ENCODE peak calls at places on chromosome 11, in ten cellular contexts. One of them, this sample, is unnamed. For H3K4me1, the result is how much of the 10 kb centered on the place peaks cover.

GRCh38 chr11:115721309-115722007 is 217.2 kb upstream of the CADM1 start:
- DNase-seq in colonic mucosa: no peak
- DNase-seq in lung: no peak
- DNase-seq in A549: no peak
- DNase-seq in stomach: no peak
- DNase-seq in body of pancreas: no peak
- DNase-seq in heart right ventricle: no peak
- DNase-seq in CD8-positive, alpha-beta T cell: no peak
- DNase-seq in hepatocyte: no peak
- DNase-seq in ovary: no peak
- DNase-seq in this sample: no peak

GRCh38 chr11:112903310-112903709 is 57.9 kb upstream of the NCAM1 start:
- DNase-seq in colonic mucosa: no peak
- DNase-seq in lung: no peak
- DNase-seq in A549: no peak
- DNase-seq in stomach: no peak
- DNase-seq in body of pancreas: no peak
- DNase-seq in heart right ventricle: no peak
- DNase-seq in CD8-positive, alpha-beta T cell: no peak
- DNase-seq in hepatocyte: no peak
- DNase-seq in ovary: no peak
- DNase-seq in this sample: no peak

GRCh38 chr11:116607027-116607426 is 165.8 kb downstream of the BUD13 start:
- DNase-seq in colonic mucosa: no peak
- DNase-seq in lung: no peak
- DNase-seq in A549: no peak
- DNase-seq in stomach: no peak
- DNase-seq in body of pancreas: no peak
- DNase-seq in heart right ventricle: no peak
- DNase-seq in CD8-positive, alpha-beta T cell: no peak
- DNase-seq in hepatocyte: no peak
- DNase-seq in ovary: no peak
- DNase-seq in this sample: no peak

GRCh38 chr11:1654388-1655167 is 25.0 kb downstream of the KRTAP5-5 start:
- DNase-seq in colonic mucosa: no peak
- DNase-seq in lung: no peak
- DNase-seq in A549: no peak
- DNase-seq in stomach: no peak
- DNase-seq in body of pancreas: no peak
- DNase-seq in heart right ventricle: no peak
- DNase-seq in CD8-positive, alpha-beta T cell: no peak
- DNase-seq in hepatocyte: peak
- DNase-seq in ovary: no peak
- DNase-seq in this sample: peak

GRCh38 chr11:47586456-47586855 is at the start of gene FAM180B:
- DNase-seq in colonic mucosa: no peak
- DNase-seq in lung: no peak
- DNase-seq in A549: no peak
- DNase-seq in stomach: no peak
- DNase-seq in body of pancreas: no peak
- DNase-seq in heart right ventricle: no peak
- DNase-seq in CD8-positive, alpha-beta T cell: no peak
- DNase-seq in hepatocyte: no peak
- DNase-seq in ovary: no peak
- DNase-seq in this sample: no peak

GRCh38 chr11:18749681-18750319 is 23.8 kb upstream of the IGSF22 start:
- DNase-seq in colonic mucosa: no peak
- DNase-seq in lung: no peak
- DNase-seq in A549: peak
- DNase-seq in stomach: no peak
- DNase-seq in body of pancreas: peak
- DNase-seq in heart right ventricle: no peak
- DNase-seq in CD8-positive, alpha-beta T cell: no peak
- DNase-seq in hepatocyte: peak
- DNase-seq in ovary: peak
- DNase-seq in this sample: no peak

GRCh38 chr11:10539339-10539738 is 1.6 kb downstream of the RNF141 start:
- DNase-seq in colonic mucosa: no peak
- DNase-seq in lung: no peak
- DNase-seq in A549: peak
- DNase-seq in stomach: no peak
- DNase-seq in body of pancreas: no peak
- DNase-seq in heart right ventricle: no peak
- DNase-seq in CD8-positive, alpha-beta T cell: no peak
- DNase-seq in hepatocyte: no peak
- DNase-seq in ovary: no peak
- DNase-seq in this sample: no peak

GRCh38 chr11:94224078-94224477 is 80.3 kb upstream of the IZUMO1R start:
- DNase-seq in colonic mucosa: no peak
- DNase-seq in lung: no peak
- DNase-seq in A549: no peak
- DNase-seq in stomach: no peak
- DNase-seq in body of pancreas: no peak
- DNase-seq in heart right ventricle: no peak
- DNase-seq in CD8-positive, alpha-beta T cell: no peak
- DNase-seq in hepatocyte: no peak
- DNase-seq in ovary: no peak
- DNase-seq in this sample: no peak

GRCh38 chr11:109957000-109957399 is 136.2 kb upstream of the ZC3H12C start:
- DNase-seq in colonic mucosa: no peak
- DNase-seq in lung: no peak
- DNase-seq in A549: no peak
- DNase-seq in stomach: no peak
- DNase-seq in body of pancreas: no peak
- DNase-seq in heart right ventricle: no peak
- DNase-seq in CD8-positive, alpha-beta T cell: no peak
- DNase-seq in hepatocyte: no peak
- DNase-seq in ovary: no peak
- DNase-seq in this sample: no peak

GRCh38 chr11:123374622-123374968 is 55.5 kb upstream of the GRAMD1B start:
- DNase-seq in colonic mucosa: no peak
- DNase-seq in lung: no peak
- DNase-seq in A549: no peak
- DNase-seq in stomach: no peak
- DNase-seq in body of pancreas: no peak
- DNase-seq in heart right ventricle: no peak
- DNase-seq in CD8-positive, alpha-beta T cell: no peak
- DNase-seq in hepatocyte: no peak
- DNase-seq in ovary: no peak
- DNase-seq in this sample: no peak

GRCh38 chr11:116043857-116044256 is 539.6 kb upstream of the CADM1 start:
- DNase-seq in colonic mucosa: no peak
- DNase-seq in lung: no peak
- DNase-seq in A549: no peak
- DNase-seq in stomach: no peak
- DNase-seq in body of pancreas: no peak
- DNase-seq in heart right ventricle: no peak
- DNase-seq in CD8-positive, alpha-beta T cell: no peak
- DNase-seq in hepatocyte: no peak
- DNase-seq in ovary: no peak
- DNase-seq in this sample: peak

DNA sequence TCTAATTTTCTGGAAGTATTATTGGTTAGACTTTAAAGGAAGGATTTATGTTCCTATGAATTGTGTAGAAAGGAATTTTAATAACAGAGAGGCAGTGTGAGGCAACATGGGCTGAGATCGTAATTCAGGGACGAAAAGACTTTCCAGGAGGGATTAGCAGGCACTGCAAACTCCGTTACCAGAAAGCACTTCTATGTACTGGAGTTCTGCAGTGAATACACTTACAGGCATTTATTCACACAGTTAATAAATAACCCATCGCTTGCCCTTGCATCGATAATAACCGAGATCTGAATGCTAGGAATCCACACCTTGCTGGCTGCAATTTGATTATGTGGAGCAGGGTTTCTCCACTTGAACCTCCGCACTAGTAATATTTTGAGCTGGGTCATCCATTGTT is 99.8 kb downstream of the SNX19 start:
- DNase-seq in colonic mucosa: no peak
- DNase-seq in lung: no peak
- DNase-seq in A549: no peak
- DNase-seq in stomach: no peak
- DNase-seq in body of pancreas: peak
- DNase-seq in heart right ventricle: no peak
- DNase-seq in CD8-positive, alpha-beta T cell: no peak
- DNase-seq in hepatocyte: peak
- DNase-seq in ovary: no peak
- DNase-seq in this sample: no peak
- H3K4me3 ChIP-seq in colonic mucosa: no peak
- H3K4me3 ChIP-seq in lung: no peak
- H3K4me3 ChIP-seq in A549: no peak
- H3K4me3 ChIP-seq in stomach: no peak
- H3K4me3 ChIP-seq in body of pancreas: no peak
- H3K4me3 ChIP-seq in heart right ventricle: no peak
- H3K4me3 ChIP-seq in CD8-positive, alpha-beta T cell: no peak
- H3K4me3 ChIP-seq in hepatocyte: no peak
- H3K4me3 ChIP-seq in ovary: no peak
- H3K4me3 ChIP-seq in this sample: no peak

GRCh38 chr11:3159296-3160190 is 5.6 kb downstream of the OSBPL5 start:
- DNase-seq in colonic mucosa: no peak
- DNase-seq in lung: peak
- DNase-seq in A549: no peak
- DNase-seq in stomach: peak
- DNase-seq in body of pancreas: peak
- DNase-seq in heart right ventricle: peak
- DNase-seq in CD8-positive, alpha-beta T cell: no peak
- DNase-seq in hepatocyte: peak
- DNase-seq in ovary: peak
- DNase-seq in this sample: peak
- H3K4me1 ChIP-seq in colonic mucosa: under half
- H3K4me1 ChIP-seq in lung: under half
- H3K4me1 ChIP-seq in A549: under half
- H3K4me1 ChIP-seq in stomach: half or more
- H3K4me1 ChIP-seq in body of pancreas: under half
- H3K4me1 ChIP-seq in heart right ventricle: half or more
- H3K4me1 ChIP-seq in CD8-positive, alpha-beta T cell: under half
- H3K4me1 ChIP-seq in hepatocyte: under half
- H3K4me1 ChIP-seq in ovary: under half
- H3K4me1 ChIP-seq in this sample: under half

GRCh38 chr11:119108151-119108856 is 1.2 kb downstream of the C2CD2L start:
- DNase-seq in colonic mucosa: peak
- DNase-seq in lung: peak
- DNase-seq in A549: no peak
- DNase-seq in stomach: peak
- DNase-seq in body of pancreas: peak
- DNase-seq in heart right ventricle: no peak
- DNase-seq in CD8-positive, alpha-beta T cell: peak
- DNase-seq in hepatocyte: peak
- DNase-seq in ovary: no peak
- DNase-seq in this sample: no peak

GRCh38 chr11:119107538-119108150 is 500 bp downstream of the C2CD2L start:
- DNase-seq in colonic mucosa: peak
- DNase-seq in lung: no peak
- DNase-seq in A549: no peak
- DNase-seq in stomach: no peak
- DNase-seq in body of pancreas: no peak
- DNase-seq in heart right ventricle: no peak
- DNase-seq in CD8-positive, alpha-beta T cell: no peak
- DNase-seq in hepatocyte: peak
- DNase-seq in ovary: no peak
- DNase-seq in this sample: no peak

GRCh38 chr11:119108857-119109221 is 1.7 kb downstream of the C2CD2L start:
- DNase-seq in colonic mucosa: peak
- DNase-seq in lung: no peak
- DNase-seq in A549: no peak
- DNase-seq in stomach: no peak
- DNase-seq in body of pancreas: peak
- DNase-seq in heart right ventricle: no peak
- DNase-seq in CD8-positive, alpha-beta T cell: no peak
- DNase-seq in hepatocyte: peak
- DNase-seq in ovary: no peak
- DNase-seq in this sample: no peak

GRCh38 chr11:119109843-119110242 is 2.7 kb downstream of the C2CD2L start:
- DNase-seq in colonic mucosa: no peak
- DNase-seq in lung: no peak
- DNase-seq in A549: no peak
- DNase-seq in stomach: no peak
- DNase-seq in body of pancreas: no peak
- DNase-seq in heart right ventricle: no peak
- DNase-seq in CD8-positive, alpha-beta T cell: no peak
- DNase-seq in hepatocyte: no peak
- DNase-seq in ovary: no peak
- DNase-seq in this sample: no peak

GRCh38 chr11:119106564-119107537 is at the start of gene C2CD2L:
- DNase-seq in colonic mucosa: peak
- DNase-seq in lung: peak
- DNase-seq in A549: peak
- DNase-seq in stomach: peak
- DNase-seq in body of pancreas: peak
- DNase-seq in heart right ventricle: peak
- DNase-seq in CD8-positive, alpha-beta T cell: peak
- DNase-seq in hepatocyte: peak
- DNase-seq in ovary: peak
- DNase-seq in this sample: peak
- TF ChIP-seq CTCF in colonic mucosa: no peak
- TF ChIP-seq CTCF in lung: no peak
- TF ChIP-seq CTCF in A549: no peak
- TF ChIP-seq CTCF in stomach: no peak
- TF ChIP-seq CTCF in body of pancreas: no peak
- TF ChIP-seq CTCF in heart right ventricle: no peak
- TF ChIP-seq CTCF in CD8-positive, alpha-beta T cell: no peak
- TF ChIP-seq CTCF in hepatocyte: no peak
- TF ChIP-seq CTCF in ovary: no peak
- TF ChIP-seq CTCF in this sample: no peak

GRCh38 chr11:121449123-121449522 is 3.0 kb upstream of the SORL1 start:
- DNase-seq in colonic mucosa: no peak
- DNase-seq in lung: no peak
- DNase-seq in A549: no peak
- DNase-seq in stomach: no peak
- DNase-seq in body of pancreas: no peak
- DNase-seq in heart right ventricle: no peak
- DNase-seq in CD8-positive, alpha-beta T cell: peak
- DNase-seq in hepatocyte: no peak
- DNase-seq in ovary: no peak
- DNase-seq in this sample: no peak

GRCh38 chr11:121451178-121451981 is 734 bp upstream of the SORL1 start:
- DNase-seq in colonic mucosa: peak
- DNase-seq in lung: no peak
- DNase-seq in A549: no peak
- DNase-seq in stomach: peak
- DNase-seq in body of pancreas: peak
- DNase-seq in heart right ventricle: no peak
- DNase-seq in CD8-positive, alpha-beta T cell: peak
- DNase-seq in hepatocyte: peak
- DNase-seq in ovary: no peak
- DNase-seq in this sample: peak

GRCh38 chr11:121450424-121450823 is 1.7 kb upstream of the SORL1 start:
- DNase-seq in colonic mucosa: no peak
- DNase-seq in lung: no peak
- DNase-seq in A549: no peak
- DNase-seq in stomach: no peak
- DNase-seq in body of pancreas: no peak
- DNase-seq in heart right ventricle: no peak
- DNase-seq in CD8-positive, alpha-beta T cell: no peak
- DNase-seq in hepatocyte: no peak
- DNase-seq in ovary: no peak
- DNase-seq in this sample: no peak

GRCh38 chr11:121448431-121448941 is 3.6 kb upstream of the SORL1 start:
- DNase-seq in colonic mucosa: no peak
- DNase-seq in lung: no peak
- DNase-seq in A549: no peak
- DNase-seq in stomach: no peak
- DNase-seq in body of pancreas: no peak
- DNase-seq in heart right ventricle: no peak
- DNase-seq in CD8-positive, alpha-beta T cell: no peak
- DNase-seq in hepatocyte: no peak
- DNase-seq in ovary: no peak
- DNase-seq in this sample: no peak

GRCh38 chr11:121449626-121450025 is 2.5 kb upstream of the SORL1 start:
- DNase-seq in colonic mucosa: no peak
- DNase-seq in lung: no peak
- DNase-seq in A549: no peak
- DNase-seq in stomach: no peak
- DNase-seq in body of pancreas: no peak
- DNase-seq in heart right ventricle: no peak
- DNase-seq in CD8-positive, alpha-beta T cell: peak
- DNase-seq in hepatocyte: no peak
- DNase-seq in ovary: no peak
- DNase-seq in this sample: no peak
- H3K4me3 ChIP-seq in colonic mucosa: no peak
- H3K4me3 ChIP-seq in lung: no peak
- H3K4me3 ChIP-seq in A549: no peak
- H3K4me3 ChIP-seq in stomach: no peak
- H3K4me3 ChIP-seq in body of pancreas: no peak
- H3K4me3 ChIP-seq in heart right ventricle: no peak
- H3K4me3 ChIP-seq in CD8-positive, alpha-beta T cell: peak
- H3K4me3 ChIP-seq in hepatocyte: no peak
- H3K4me3 ChIP-seq in ovary: no peak
- H3K4me3 ChIP-seq in this sample: no peak

This sample was measured in right lobe of liver.